ENCODE peak calls at places on chromosome X, in seven cellular contexts. M is stomach, L is K562, E is tibial nerve, N is ovary, W is A549, Z is transverse colon. R is an unnamed sample.

GRCh38 chrX:49829016-49829415 is at the start of gene PAGE4:
- DNase-seq in L (peak; percentile 66), E (no peak), M (no peak), W (peak; percentile 11), N (no peak), Z (no peak), R (no peak)

GRCh38 chrX:139680356-139680755 is 27.6 kb downstream of the MCF2 start:
- DNase-seq in E (no peak), M (no peak), Z (no peak), W (no peak), N (no peak), L (no peak), R (no peak)

GRCh38 chrX:68830486-68831404 is 1.9 kb downstream of the EFNB1 start:
- DNase-seq in L (no peak), N (peak; percentile 31), Z (no peak), E (no peak), W (no peak), M (no peak), R (peak; percentile 18)

GRCh38 chrX:69229436-69229835 is 64.2 kb upstream of the PJA1 start:
- DNase-seq in N (no peak), M (no peak), W (no peak), L (no peak), E (no peak), Z (no peak), R (no peak)

GRCh38 chrX:57364145-57364544 is 77.6 kb downstream of the FAAH2 start:
- DNase-seq in W (no peak), N (no peak), Z (no peak), M (no peak), L (no peak), E (no peak), R (no peak)

GRCh38 chrX:53711446-53711845 is 24.9 kb upstream of the HUWE1 start:
- DNase-seq in Z (no peak), N (no peak), E (no peak), L (no peak), W (no peak), M (no peak), R (no peak)

GRCh38 chrX:97504435-97504834 is 620.7 kb downstream of the RPA4 start:
- DNase-seq in W (no peak), N (no peak), Z (no peak), M (no peak), L (no peak), E (no peak), R (no peak)

GRCh38 chrX:138925330-138925729 is 213.8 kb upstream of the FGF13 start:
- DNase-seq in W (peak; percentile 44), Z (no peak), N (no peak), M (no peak), E (peak; percentile 4), L (peak; percentile 59), R (peak; percentile 22)

GRCh38 chrX:39894626-39895025 is 203.1 kb downstream of the BCOR start:
- DNase-seq in L (no peak), W (peak; percentile 16), M (peak; percentile 33), E (peak; percentile 17), N (no peak), Z (peak; percentile 43), R (no peak)

DNA sequence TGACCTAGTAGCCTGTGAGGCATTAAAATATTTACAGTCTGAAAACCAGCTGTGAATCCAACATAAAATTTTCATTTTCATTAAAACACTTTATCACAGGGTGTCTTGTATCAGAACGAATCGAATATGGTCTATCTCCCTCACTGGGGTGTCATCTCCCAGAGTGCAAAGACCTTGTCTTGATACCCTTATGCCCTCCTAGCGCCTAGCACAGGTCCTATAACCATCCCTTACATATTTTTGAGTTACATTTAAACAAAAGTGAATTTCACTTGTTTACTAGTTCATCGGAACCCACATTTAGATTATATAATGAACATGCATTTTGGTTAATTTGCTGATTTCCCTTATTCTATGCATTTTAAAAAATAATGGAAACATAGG is 14.0 kb downstream of the DIPK2B start:
- DNase-seq in L (no peak), N (no peak), M (no peak), Z (no peak), E (no peak), W (no peak), R (no peak)
- H3K4me3 ChIP-seq in L (no peak overlapping the region), N (no peak overlapping the region), M (peak overlapping the region; percentile 49), Z (peak overlapping the region; percentile 28), E (no peak overlapping the region), W (no peak overlapping the region), R (no peak overlapping the region)

GRCh38 chrX:19800821-19801220 is 86.6 kb downstream of the SH3KBP1 start:
- DNase-seq in Z (no peak), N (no peak), L (peak; percentile 5), E (no peak), M (no peak), W (no peak), R (no peak)
- H3K4me1 ChIP-seq in Z (no peaks in the 10 kb centered on the region), N (no peaks in the 10 kb centered on the region), L (no peaks in the 10 kb centered on the region), E (peaks cover 12% of the 10 kb centered on the region), M (no peaks in the 10 kb centered on the region), W (no peaks in the 10 kb centered on the region), R (peaks cover 8% of the 10 kb centered on the region)

DNA sequence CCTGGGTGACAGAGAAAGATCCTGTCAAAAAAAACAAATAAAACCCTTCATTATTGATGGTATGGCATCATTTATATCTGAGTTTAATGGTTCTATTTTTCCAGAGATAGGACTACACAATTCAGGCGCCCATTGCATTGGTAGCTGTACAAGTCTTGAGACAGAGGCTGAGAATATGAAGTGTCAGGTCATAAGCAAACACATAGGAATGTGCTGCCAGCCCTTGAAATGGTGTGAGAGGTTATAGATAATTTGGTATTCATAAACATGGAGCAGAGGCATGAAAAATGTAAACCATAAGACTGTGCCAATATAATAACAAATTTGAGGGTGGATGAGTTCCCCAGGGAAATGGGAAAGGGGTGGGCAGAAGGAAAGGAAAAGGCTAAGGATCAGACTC is 50.7 kb downstream of the MAOA start:
- DNase-seq in E (no peak), Z (no peak), M (no peak), W (no peak), L (no peak), N (no peak), R (no peak)
- TF ChIP-seq EP300 in E (no peak), Z (no peak), M (no peak), W (no peak), L (no peak), N (no peak), R (no peak)

DNA sequence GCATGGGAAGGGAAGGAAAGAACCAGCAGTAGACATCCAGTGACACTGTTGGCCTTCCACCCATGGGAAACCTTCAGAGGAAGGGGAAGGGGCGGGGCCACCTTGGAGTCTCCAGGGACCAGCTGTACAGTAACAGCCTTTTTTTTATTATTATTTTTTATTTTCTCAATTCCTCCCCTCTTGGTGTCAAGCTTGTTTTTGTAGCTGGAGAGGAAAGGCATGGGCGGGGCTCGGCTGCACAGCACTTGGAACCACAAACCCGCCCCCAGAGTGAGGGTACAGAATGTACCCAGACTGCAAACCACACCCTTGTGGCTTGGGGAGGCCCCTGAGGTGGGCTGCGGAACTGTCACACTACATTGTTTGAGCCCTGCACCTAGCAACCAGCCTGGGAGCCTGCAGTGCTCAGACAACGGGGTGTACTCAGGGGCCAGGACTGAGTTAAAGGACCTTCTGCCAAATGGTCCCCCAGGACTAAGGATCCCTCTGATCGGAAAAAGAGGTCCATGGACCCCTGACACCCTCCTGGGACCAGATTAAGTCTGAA is 45.7 kb downstream of the PRPS1 start:
- DNase-seq in W (no peak), N (peak; percentile 54), L (peak; percentile 50), M (peak; percentile 87), E (peak; percentile 86), Z (peak; percentile 88), R (peak; percentile 40)
- H3K4me3 ChIP-seq in W (no peak overlapping the region), N (peak overlapping the region; percentile 22), L (peak overlapping the region; percentile 5), M (peak overlapping the region; percentile 15), E (peak overlapping the region; percentile 49), Z (no peak overlapping the region), R (no peak overlapping the region)

GRCh38 chrX:130080791-130081367 is 29.4 kb downstream of the ELF4 start:
- DNase-seq in N (no peak), Z (no peak), L (no peak), E (no peak), M (no peak), W (no peak), R (no peak)

GRCh38 chrX:130083656-130084382 is 26.5 kb downstream of the ELF4 start:
- DNase-seq in N (no peak), L (no peak), M (no peak), E (no peak), Z (no peak), W (no peak), R (peak; percentile 54)

GRCh38 chrX:130083107-130083490 is 27.2 kb downstream of the ELF4 start:
- DNase-seq in E (no peak), M (no peak), Z (no peak), L (peak; percentile 49), N (no peak), W (no peak), R (no peak)

GRCh38 chrX:130081421-130082045 is 28.8 kb downstream of the ELF4 start:
- DNase-seq in N (no peak), L (no peak), Z (no peak), M (no peak), E (no peak), W (no peak), R (no peak)

GRCh38 chrX:130082244-130083106 is 27.8 kb downstream of the ELF4 start:
- DNase-seq in Z (peak; percentile 39), N (peak; percentile 50), L (peak; percentile 78), M (peak; percentile 37), W (no peak), E (no peak), R (peak; percentile 68)
- H3K4me1 ChIP-seq in Z (peaks cover 3% of the 10 kb centered on the region), N (peaks cover 6% of the 10 kb centered on the region), L (peaks cover 62% of the 10 kb centered on the region), M (peaks cover 16% of the 10 kb centered on the region), W (peaks cover 3% of the 10 kb centered on the region), E (peaks cover 38% of the 10 kb centered on the region), R (peaks cover 62% of the 10 kb centered on the region)

GRCh38 chrX:16827225-16827624 is 41.0 kb downstream of the TXLNG start:
- DNase-seq in N (no peak), M (no peak), E (no peak), W (no peak), Z (no peak), L (no peak), R (no peak)

GRCh38 chrX:16825306-16826035 is 39.2 kb downstream of the TXLNG start:
- DNase-seq in M (no peak), Z (no peak), W (peak; percentile 47), N (no peak), L (no peak), E (no peak), R (no peak)

GRCh38 chrX:16826207-16826606 is 39.9 kb downstream of the TXLNG start:
- DNase-seq in E (no peak), W (peak; percentile 72), Z (no peak), N (no peak), M (no peak), L (peak; percentile 28), R (no peak)

GRCh38 chrX:16832301-16832700 is 37.9 kb downstream of the RBBP7 start:
- DNase-seq in N (no peak), L (no peak), W (no peak), Z (no peak), M (no peak), E (no peak), R (no peak)

DNA sequence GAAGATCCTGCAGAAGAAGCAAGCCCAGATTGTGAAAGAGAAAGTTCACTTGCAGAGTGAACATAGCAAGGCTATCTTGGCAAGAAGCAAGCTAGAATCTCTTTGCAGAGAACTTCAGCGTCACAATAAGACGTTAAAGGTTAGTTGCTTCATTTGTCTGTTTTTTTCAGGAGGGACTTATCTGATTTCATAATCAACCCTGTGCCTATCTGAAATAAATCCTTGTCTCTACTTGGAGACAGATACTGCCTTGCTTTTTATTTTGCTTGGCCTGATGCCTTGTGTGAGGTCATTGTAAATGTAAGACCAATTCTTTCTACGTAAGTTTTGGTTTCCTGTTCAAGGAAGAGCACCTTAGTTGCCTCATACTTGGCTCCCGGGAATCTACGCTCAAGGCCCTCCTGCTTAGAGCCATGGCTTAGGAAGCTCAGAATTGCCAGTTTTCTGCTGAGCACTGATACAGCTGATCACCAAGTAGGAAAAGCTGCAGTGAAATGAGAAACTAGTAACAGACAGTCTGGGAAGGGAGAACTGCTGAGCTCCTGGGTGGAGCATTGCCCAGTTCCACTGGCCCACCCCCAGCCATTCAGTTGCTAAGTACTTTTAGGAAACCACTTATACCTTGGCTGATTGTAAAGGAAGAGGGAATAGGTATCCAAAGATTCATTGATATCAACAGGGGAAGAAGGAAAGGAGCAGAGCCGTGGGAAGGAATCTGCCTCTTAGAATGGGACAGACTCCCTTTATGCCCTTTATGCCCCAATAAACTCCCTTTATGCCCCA is 41.8 kb downstream of the RBBP7 start:
- DNase-seq in W (peak; percentile 36), L (no peak), Z (peak; percentile 13), E (peak; percentile 81), M (no peak), N (no peak), R (no peak)
- TF ChIP-seq EP300 in W (no peak), L (no peak), Z (no peak), E (peak; percentile 41), M (no peak), N (no peak), R (no peak)

R was measured in upper lobe of left lung.